ENCODE peak calls at places on chromosomes 5 and 9, in five cellular contexts. One of them, this sample, is unnamed.

GRCh38 chr5:21688655-21689054 is 1164.5 kb downstream of the CDH12 start:
- DNase-seq in progenitor cell of endocrine pancreas: no peak
- DNase-seq in GM19239: no peak
- DNase-seq in ELR: peak; percentile 71
- DNase-seq in C1 segment of cervical spinal cord: no peak
- DNase-seq in this sample: no peak

GRCh38 chr5:107542428-107542827 is 128.3 kb downstream of the EFNA5 start:
- DNase-seq in C1 segment of cervical spinal cord: no peak
- DNase-seq in ELR: peak; percentile 89
- DNase-seq in progenitor cell of endocrine pancreas: no peak
- DNase-seq in GM19239: no peak
- DNase-seq in this sample: no peak

GRCh38 chr9:88218721-88219120 is 80.4 kb upstream of the SPATA31C2 start:
- DNase-seq in ELR: peak; percentile 46
- DNase-seq in GM19239: no peak
- DNase-seq in C1 segment of cervical spinal cord: no peak
- DNase-seq in progenitor cell of endocrine pancreas: no peak
- DNase-seq in this sample: no peak

GRCh38 chr9:80144856-80145255 is 573.1 kb downstream of the TLE4 start:
- DNase-seq in C1 segment of cervical spinal cord: no peak
- DNase-seq in progenitor cell of endocrine pancreas: no peak
- DNase-seq in ELR: no peak
- DNase-seq in GM19239: no peak
- DNase-seq in this sample: no peak

GRCh38 chr5:97801497-97801896 is 618.5 kb upstream of the RIOK2 start:
- DNase-seq in progenitor cell of endocrine pancreas: no peak
- DNase-seq in GM19239: no peak
- DNase-seq in ELR: no peak
- DNase-seq in C1 segment of cervical spinal cord: no peak
- DNase-seq in this sample: no peak

GRCh38 chr5:95809414-95809960 is 13.0 kb downstream of the GLRX start:
- DNase-seq in GM19239: no peak
- DNase-seq in ELR: no peak
- DNase-seq in progenitor cell of endocrine pancreas: no peak
- DNase-seq in C1 segment of cervical spinal cord: no peak
- DNase-seq in this sample: no peak

GRCh38 chr5:56279979-56280378 is 46.8 kb upstream of the ANKRD55 start:
- DNase-seq in GM19239: no peak
- DNase-seq in C1 segment of cervical spinal cord: no peak
- DNase-seq in progenitor cell of endocrine pancreas: no peak
- DNase-seq in ELR: peak; percentile 83
- DNase-seq in this sample: no peak

GRCh38 chr9:132423503-132423902 is 13.5 kb downstream of the CFAP77 start:
- DNase-seq in C1 segment of cervical spinal cord: no peak
- DNase-seq in GM19239: no peak
- DNase-seq in ELR: no peak
- DNase-seq in progenitor cell of endocrine pancreas: no peak
- DNase-seq in this sample: no peak

GRCh38 chr9:28456886-28457285 is 883.6 kb upstream of the C9orf72 start:
- DNase-seq in ELR: no peak
- DNase-seq in GM19239: no peak
- DNase-seq in C1 segment of cervical spinal cord: no peak
- DNase-seq in progenitor cell of endocrine pancreas: no peak
- DNase-seq in this sample: no peak

GRCh38 chr5:89276566-89277305 is 393.8 kb upstream of the MEF2C start:
- DNase-seq in progenitor cell of endocrine pancreas: no peak
- DNase-seq in GM19239: no peak
- DNase-seq in ELR: peak; percentile 79
- DNase-seq in C1 segment of cervical spinal cord: no peak
- DNase-seq in this sample: no peak

GRCh38 chr5:108749130-108749861 is 1.6 kb downstream of the FER start:
- DNase-seq in GM19239: no peak
- DNase-seq in ELR: peak; percentile 87
- DNase-seq in progenitor cell of endocrine pancreas: peak; percentile 59
- DNase-seq in C1 segment of cervical spinal cord: peak; percentile 52
- DNase-seq in this sample: no peak

GRCh38 chr9:4225291-4226119 is 74.4 kb downstream of the GLIS3 start:
- DNase-seq in GM19239: no peak
- DNase-seq in progenitor cell of endocrine pancreas: no peak
- DNase-seq in ELR: peak; percentile 94
- DNase-seq in C1 segment of cervical spinal cord: no peak
- DNase-seq in this sample: no peak

GRCh38 chr9:121222524-121223171 is 21.0 kb upstream of the RAB14 start:
- DNase-seq in ELR: peak; percentile 83
- DNase-seq in C1 segment of cervical spinal cord: no peak
- DNase-seq in GM19239: no peak
- DNase-seq in progenitor cell of endocrine pancreas: no peak
- DNase-seq in this sample: no peak

GRCh38 chr9:95266649-95267048 is 50.9 kb downstream of the FANCC start:
- DNase-seq in ELR: no peak
- DNase-seq in C1 segment of cervical spinal cord: no peak
- DNase-seq in GM19239: peak; percentile 30
- DNase-seq in progenitor cell of endocrine pancreas: no peak
- DNase-seq in this sample: no peak

GRCh38 chr9:112091805-112092204 is 83.3 kb downstream of the SUSD1 start:
- DNase-seq in GM19239: no peak
- DNase-seq in C1 segment of cervical spinal cord: no peak
- DNase-seq in progenitor cell of endocrine pancreas: no peak
- DNase-seq in ELR: peak; percentile 40
- DNase-seq in this sample: peak; percentile 37

GRCh38 chr5:146962801-146963355 is 84.3 kb upstream of the PPP2R2B start:
- DNase-seq in GM19239: no peak
- DNase-seq in progenitor cell of endocrine pancreas: no peak
- DNase-seq in C1 segment of cervical spinal cord: no peak
- DNase-seq in ELR: peak; percentile 18
- DNase-seq in this sample: no peak

GRCh38 chr9:136804509-136805206 is 3.1 kb upstream of the RABL6 start:
- DNase-seq in progenitor cell of endocrine pancreas: no peak
- DNase-seq in GM19239: no peak
- DNase-seq in C1 segment of cervical spinal cord: no peak
- DNase-seq in ELR: no peak
- DNase-seq in this sample: no peak

GRCh38 chr9:131324736-131325679 is 35.5 kb downstream of the PLPP7 start:
- DNase-seq in progenitor cell of endocrine pancreas: no peak
- DNase-seq in GM19239: no peak
- DNase-seq in ELR: no peak
- DNase-seq in C1 segment of cervical spinal cord: no peak
- DNase-seq in this sample: no peak

GRCh38 chr9:83937861-83938455 is 16.7 kb upstream of the KIF27 start:
- DNase-seq in progenitor cell of endocrine pancreas: no peak
- DNase-seq in ELR: peak; percentile 81
- DNase-seq in C1 segment of cervical spinal cord: no peak
- DNase-seq in GM19239: peak; percentile 40
- DNase-seq in this sample: no peak

GRCh38 chr5:57863661-57864060 is 381.1 kb upstream of the ACTBL2 start:
- DNase-seq in C1 segment of cervical spinal cord: no peak
- DNase-seq in progenitor cell of endocrine pancreas: no peak
- DNase-seq in ELR: peak; percentile 76
- DNase-seq in GM19239: no peak
- DNase-seq in this sample: no peak

GRCh38 chr5:177005619-177006264 is 837 bp downstream of the UIMC1 start:
- DNase-seq in progenitor cell of endocrine pancreas: peak; percentile 51
- DNase-seq in C1 segment of cervical spinal cord: no peak
- DNase-seq in ELR: peak; percentile 83
- DNase-seq in GM19239: no peak
- DNase-seq in this sample: peak; percentile 80

GRCh38 chr5:135240781-135241360 is 158.2 kb downstream of the MACROH2A1 start:
- DNase-seq in GM19239: no peak
- DNase-seq in C1 segment of cervical spinal cord: no peak
- DNase-seq in ELR: no peak
- DNase-seq in progenitor cell of endocrine pancreas: no peak
- DNase-seq in this sample: no peak

GRCh38 chr5:143554918-143555477 is 151.5 kb upstream of the NR3C1 start:
- DNase-seq in GM19239: no peak
- DNase-seq in ELR: peak; percentile 38
- DNase-seq in C1 segment of cervical spinal cord: no peak
- DNase-seq in progenitor cell of endocrine pancreas: no peak
- DNase-seq in this sample: no peak

GRCh38 chr5:176747670-176748072 is 62.7 kb upstream of the UNC5A start:
- DNase-seq in GM19239: no peak
- DNase-seq in C1 segment of cervical spinal cord: no peak
- DNase-seq in progenitor cell of endocrine pancreas: no peak
- DNase-seq in ELR: no peak
- DNase-seq in this sample: no peak

GRCh38 chr9:128943832-128944620 is 3.4 kb downstream of the DOLK start:
- DNase-seq in progenitor cell of endocrine pancreas: no peak
- DNase-seq in ELR: no peak
- DNase-seq in GM19239: no peak
- DNase-seq in C1 segment of cervical spinal cord: no peak
- DNase-seq in this sample: no peak

GRCh38 chr5:61052870-61053269 is 107.9 kb downstream of the NDUFAF2 start:
- DNase-seq in GM19239: no peak
- DNase-seq in progenitor cell of endocrine pancreas: no peak
- DNase-seq in ELR: peak; percentile 97
- DNase-seq in C1 segment of cervical spinal cord: no peak
- DNase-seq in this sample: no peak

GRCh38 chr5:136042665-136043121 is 13.9 kb downstream of the TGFBI start:
- DNase-seq in C1 segment of cervical spinal cord: no peak
- DNase-seq in progenitor cell of endocrine pancreas: no peak
- DNase-seq in ELR: peak; percentile 43
- DNase-seq in GM19239: no peak
- DNase-seq in this sample: no peak

GRCh38 chr5:97096096-97096648 is 46.2 kb downstream of the LIX1 start:
- DNase-seq in C1 segment of cervical spinal cord: no peak
- DNase-seq in ELR: no peak
- DNase-seq in progenitor cell of endocrine pancreas: no peak
- DNase-seq in GM19239: no peak
- DNase-seq in this sample: no peak

GRCh38 chr5:171647043-171647899 is 138.3 kb upstream of the SMIM23 start:
- DNase-seq in ELR: peak; percentile 86
- DNase-seq in GM19239: no peak
- DNase-seq in C1 segment of cervical spinal cord: no peak
- DNase-seq in progenitor cell of endocrine pancreas: no peak
- DNase-seq in this sample: no peak

GRCh38 chr5:82405618-82406199 is 127.6 kb upstream of the RPS23 start:
- DNase-seq in GM19239: no peak
- DNase-seq in ELR: peak; percentile 99
- DNase-seq in progenitor cell of endocrine pancreas: no peak
- DNase-seq in C1 segment of cervical spinal cord: no peak
- DNase-seq in this sample: no peak

GRCh38 chr9:125393426-125393825 is 131.8 kb downstream of the GAPVD1 start:
- DNase-seq in ELR: peak; percentile 89
- DNase-seq in C1 segment of cervical spinal cord: no peak
- DNase-seq in progenitor cell of endocrine pancreas: no peak
- DNase-seq in GM19239: no peak
- DNase-seq in this sample: no peak

GRCh38 chr9:83199240-83199639 is 136.3 kb upstream of the RASEF start:
- DNase-seq in progenitor cell of endocrine pancreas: no peak
- DNase-seq in C1 segment of cervical spinal cord: no peak
- DNase-seq in GM19239: no peak
- DNase-seq in ELR: peak; percentile 60
- DNase-seq in this sample: peak; percentile 72

GRCh38 chr5:150156033-150156381 is 362 bp upstream of the PDGFRB start:
- DNase-seq in ELR: no peak
- DNase-seq in progenitor cell of endocrine pancreas: no peak
- DNase-seq in C1 segment of cervical spinal cord: no peak
- DNase-seq in GM19239: no peak
- DNase-seq in this sample: no peak

GRCh38 chr5:175202461-175203065 is 241.4 kb downstream of the DRD1 start:
- DNase-seq in C1 segment of cervical spinal cord: no peak
- DNase-seq in GM19239: no peak
- DNase-seq in progenitor cell of endocrine pancreas: no peak
- DNase-seq in ELR: peak; percentile 57
- DNase-seq in this sample: no peak

GRCh38 chr9:93173365-93174150 is 10.4 kb upstream of the WNK2 start:
- DNase-seq in GM19239: no peak
- DNase-seq in C1 segment of cervical spinal cord: no peak
- DNase-seq in ELR: no peak
- DNase-seq in progenitor cell of endocrine pancreas: no peak
- DNase-seq in this sample: no peak

GRCh38 chr5:141100243-141100805 is at the start of gene PCDHB3:
- DNase-seq in GM19239: no peak
- DNase-seq in ELR: peak; percentile 44
- DNase-seq in C1 segment of cervical spinal cord: no peak
- DNase-seq in progenitor cell of endocrine pancreas: no peak
- DNase-seq in this sample: peak; percentile 28

GRCh38 chr9:121698627-121699270 is 47.3 kb downstream of the DAB2IP start:
- DNase-seq in ELR: no peak
- DNase-seq in C1 segment of cervical spinal cord: no peak
- DNase-seq in GM19239: no peak
- DNase-seq in progenitor cell of endocrine pancreas: peak; percentile 67
- DNase-seq in this sample: no peak

GRCh38 chr9:124839612-124840299 is 13.5 kb upstream of the WDR38 start:
- DNase-seq in progenitor cell of endocrine pancreas: no peak
- DNase-seq in C1 segment of cervical spinal cord: no peak
- DNase-seq in ELR: peak; percentile 62
- DNase-seq in GM19239: no peak
- DNase-seq in this sample: no peak

GRCh38 chr5:159877894-159878448 is 38.3 kb upstream of the ADRA1B start:
- DNase-seq in C1 segment of cervical spinal cord: no peak
- DNase-seq in ELR: no peak
- DNase-seq in GM19239: no peak
- DNase-seq in progenitor cell of endocrine pancreas: no peak
- DNase-seq in this sample: peak; percentile 42